ENCODE peak calls at places on chromosomes 3 and 15, in ten cellular contexts. X, K, M, V, B, N, O, T, R and Y are unnamed samples.

GRCh38 chr3:116000315-116000714 is 377.0 kb downstream of the GAP43 start:
- DNase-seq in X (peak; percentile 88), K (no peak), M (peak; percentile 90), V (no peak), B (peak; percentile 88), N (no peak), O (no peak), T (no peak), R (no peak), Y (no peak)

GRCh38 chr15:66706225-66706732 is 4.2 kb downstream of the SMAD6 start:
- DNase-seq in X (no peak), K (peak; percentile 42), M (no peak), V (no peak), B (peak; percentile 35), N (no peak), O (no peak), T (no peak), R (no peak), Y (no peak)

GRCh38 chr3:169846458-169847193 is 23.1 kb downstream of the LRRC31 start:
- DNase-seq in X (peak; percentile 75), K (peak; percentile 62), M (peak; percentile 86), V (no peak), B (peak; percentile 30), N (no peak), O (no peak), T (no peak), R (no peak), Y (no peak)

GRCh38 chr15:69704229-69704628 is 251.6 kb downstream of the RPLP1 start:
- DNase-seq in X (no peak), K (no peak), M (no peak), V (no peak), B (peak; percentile 23), N (no peak), O (no peak), T (no peak), R (no peak), Y (peak; percentile 75)

GRCh38 chr3:15754047-15754446 is 43.7 kb downstream of the ANKRD28 start:
- DNase-seq in X (peak; percentile 69), K (no peak), M (peak; percentile 36), V (no peak), B (peak; percentile 57), N (no peak), O (no peak), T (no peak), R (no peak), Y (no peak)

GRCh38 chr3:29144807-29145206 is 136.1 kb upstream of the RBMS3 start:
- DNase-seq in X (peak; percentile 77), K (no peak), M (no peak), V (no peak), B (peak; percentile 72), N (no peak), O (no peak), T (no peak), R (no peak), Y (peak; percentile 6)

GRCh38 chr3:138195491-138195890 is 8.4 kb downstream of the ARMC8 start:
- DNase-seq in X (no peak), K (no peak), M (no peak), V (no peak), B (no peak), N (no peak), O (no peak), T (no peak), R (no peak), Y (no peak)

GRCh38 chr3:188021502-188022040 is 132.4 kb upstream of the LPP start:
- DNase-seq in X (peak; percentile 80), K (no peak), M (no peak), V (no peak), B (peak; percentile 87), N (peak; percentile 47), O (no peak), T (no peak), R (no peak), Y (no peak)

GRCh38 chr3:8663177-8664061 is 18.8 kb upstream of the SSUH2 start:
- DNase-seq in X (peak; percentile 71), K (peak; percentile 68), M (peak; percentile 42), V (no peak), B (peak; percentile 65), N (peak; percentile 46), O (peak; percentile 41), T (peak; percentile 34), R (peak; percentile 19), Y (peak; percentile 55)

GRCh38 chr15:41241251-41241964 is 10.3 kb downstream of the CHP1 start:
- DNase-seq in X (no peak), K (no peak), M (no peak), V (no peak), B (no peak), N (no peak), O (no peak), T (no peak), R (peak; percentile 40), Y (no peak)

GRCh38 chr15:69026355-69026754 is 11.9 kb downstream of the NOX5 start:
- DNase-seq in X (peak; percentile 42), K (no peak), M (no peak), V (no peak), B (no peak), N (no peak), O (no peak), T (no peak), R (no peak), Y (no peak)

GRCh38 chr15:38890194-38890593 is 325.6 kb upstream of the RASGRP1 start:
- DNase-seq in X (no peak), K (no peak), M (no peak), V (no peak), B (no peak), N (no peak), O (no peak), T (no peak), R (no peak), Y (no peak)

GRCh38 chr3:192494176-192494575 is 233.2 kb downstream of the FGF12 start:
- DNase-seq in X (no peak), K (no peak), M (no peak), V (no peak), B (no peak), N (no peak), O (no peak), T (peak; percentile 68), R (peak; percentile 37), Y (no peak)

GRCh38 chr3:142500211-142500610 is 52.4 kb upstream of the XRN1 start:
- DNase-seq in X (no peak), K (no peak), M (no peak), V (no peak), B (peak; percentile 22), N (no peak), O (no peak), T (no peak), R (no peak), Y (no peak)

GRCh38 chr3:107824822-107825371 is 265.9 kb downstream of the CD47 start:
- DNase-seq in X (no peak), K (no peak), M (no peak), V (no peak), B (no peak), N (no peak), O (no peak), T (no peak), R (peak; percentile 42), Y (no peak)

GRCh38 chr15:56772868-56773639 is 39.7 kb upstream of the ZNF280D start:
- DNase-seq in X (peak; percentile 86), K (no peak), M (no peak), V (no peak), B (peak; percentile 58), N (no peak), O (no peak), T (no peak), R (peak; percentile 1), Y (peak; percentile 39)

GRCh38 chr3:132469326-132469725 is 52.0 kb downstream of the DNAJC13 start:
- DNase-seq in X (no peak), K (no peak), M (no peak), V (no peak), B (no peak), N (no peak), O (no peak), T (no peak), R (no peak), Y (no peak)

GRCh38 chr3:59192473-59192872 is 142.6 kb upstream of the CFAP20DC start:
- DNase-seq in X (peak; percentile 54), K (no peak), M (peak; percentile 56), V (no peak), B (peak; percentile 9), N (no peak), O (no peak), T (no peak), R (no peak), Y (no peak)

GRCh38 chr3:8549354-8549753 is 47.7 kb downstream of the LMCD1 start:
- DNase-seq in X (no peak), K (no peak), M (no peak), V (no peak), B (no peak), N (no peak), O (no peak), T (no peak), R (no peak), Y (no peak)

GRCh38 chr3:17352620-17353019 is 389.8 kb downstream of the TBC1D5 start:
- DNase-seq in X (no peak), K (no peak), M (no peak), V (no peak), B (no peak), N (no peak), O (no peak), T (no peak), R (no peak), Y (no peak)

GRCh38 chr3:53495091-53495517 is 693 bp downstream of the CACNA1D start:
- DNase-seq in X (no peak), K (no peak), M (no peak), V (no peak), B (no peak), N (no peak), O (no peak), T (no peak), R (peak; percentile 5), Y (no peak)

GRCh38 chr3:115648559-115648958 is 25.2 kb downstream of the GAP43 start:
- DNase-seq in X (peak; percentile 58), K (no peak), M (peak; percentile 25), V (no peak), B (no peak), N (no peak), O (no peak), T (no peak), R (no peak), Y (no peak)